ENCODE peak calls at places on chromosomes 16 and 17, in four cellular contexts. V is cardiac septum, O is left ventricle myocardium superior, M is T-helper 2 cell. P is an unnamed sample.

GRCh38 chr17:82419471-82419995 is 1.1 kb upstream of the OGFOD3 start:
- DNase-seq in V (no peak), O (no peak), M (no peak), P (no peak)

GRCh38 chr17:67474081-67474661 is 97.1 kb downstream of the PITPNC1 start:
- DNase-seq in M (no peak), V (no peak), O (no peak), P (no peak)

GRCh38 chr17:32518856-32519768 is 32.3 kb downstream of the CDK5R1 start:
- DNase-seq in O (peak), M (peak), V (peak), P (peak)

GRCh38 chr17:75096082-75096625 is 8.4 kb downstream of the SLC16A5 start:
- DNase-seq in V (peak), O (peak), M (no peak), P (peak)

GRCh38 chr16:73177896-73178295 is 130.0 kb upstream of the ZFHX3 start:
- DNase-seq in M (no peak), O (no peak), V (no peak), P (no peak)

GRCh38 chr17:82081966-82082365 is 16.1 kb downstream of the FASN start:
- DNase-seq in O (no peak), M (no peak), V (no peak), P (no peak)

GRCh38 chr17:49151996-49152395 is 19.4 kb downstream of the B4GALNT2 start:
- DNase-seq in O (no peak), M (no peak), V (no peak), P (no peak)

GRCh38 chr17:82655038-82655479 is 6.8 kb upstream of the WDR45B start:
- DNase-seq in O (no peak), M (no peak), V (no peak), P (no peak)

GRCh38 chr16:1770328-1771071 is 843 bp downstream of the NME3 start:
- DNase-seq in M (peak), O (peak), V (no peak), P (peak)

GRCh38 chr16:15510992-15511391 is 76.6 kb downstream of the BMERB1 start:
- DNase-seq in V (no peak), O (no peak), M (no peak), P (no peak)

GRCh38 chr16:84737658-84738057 is 37.9 kb downstream of the USP10 start:
- DNase-seq in O (peak), M (no peak), V (no peak), P (peak)

GRCh38 chr17:44257815-44258750 is 9.9 kb downstream of the SLC4A1 start:
- DNase-seq in M (no peak), V (no peak), O (no peak), P (no peak)

GRCh38 chr17:50657627-50658026 is 22.9 kb downstream of the ABCC3 start:
- DNase-seq in O (no peak), V (no peak), M (no peak), P (no peak)